ENCODE peak calls at places on chromosomes 7 and 10, in nine cellular contexts. Q, T, R, L, E, Y, X, V and I are unnamed samples.

GRCh38 chr7:16594061-16594460 is 51.5 kb downstream of the ANKMY2 start:
- DNase-seq in Q (no peak), T (no peak), R (peak; percentile 22), L (no peak), E (no peak), Y (no peak), X (no peak), V (no peak), I (no peak)

GRCh38 chr7:45112648-45113047 is 1.2 kb upstream of the TBRG4 start:
- DNase-seq in Q (no peak), T (no peak), R (peak; percentile 50), L (no peak), E (no peak), Y (no peak), X (no peak), V (no peak), I (no peak)

GRCh38 chr7:123797673-123798526 is 47.1 kb upstream of the HYAL4 start:
- DNase-seq in Q (peak; percentile 17), T (no peak), R (peak; percentile 94), L (no peak), E (no peak), Y (peak; percentile 45), X (peak; percentile 57), V (no peak), I (no peak)

GRCh38 chr7:22660293-22660692 is 66.7 kb upstream of the IL6 start:
- DNase-seq in Q (no peak), T (no peak), R (no peak), L (no peak), E (no peak), Y (no peak), X (no peak), V (no peak), I (no peak)

GRCh38 chr7:52482076-52482475 is 553.4 kb upstream of the POM121L12 start:
- DNase-seq in Q (no peak), T (no peak), R (no peak), L (no peak), E (no peak), Y (no peak), X (no peak), V (no peak), I (no peak)

GRCh38 chr7:16669581-16669980 is 23.6 kb downstream of the BZW2 start:
- DNase-seq in Q (no peak), T (no peak), R (peak; percentile 51), L (no peak), E (no peak), Y (no peak), X (no peak), V (no peak), I (no peak)

GRCh38 chr10:114824396-114824795 is 2.8 kb downstream of the FHIP2A start:
- DNase-seq in Q (no peak), T (no peak), R (no peak), L (no peak), E (no peak), Y (no peak), X (no peak), V (no peak), I (no peak)

GRCh38 chr10:73955719-73956118 is 42.2 kb upstream of the VCL start:
- DNase-seq in Q (no peak), T (no peak), R (no peak), L (no peak), E (no peak), Y (no peak), X (no peak), V (no peak), I (no peak)

GRCh38 chr7:70568674-70569334 is 563.1 kb upstream of the GALNT17 start:
- DNase-seq in Q (no peak), T (no peak), R (no peak), L (peak; percentile 35), E (no peak), Y (no peak), X (no peak), V (peak; percentile 55), I (no peak)

GRCh38 chr10:35413985-35414861 is 77.9 kb downstream of the CCNY start:
- DNase-seq in Q (no peak), T (no peak), R (no peak), L (no peak), E (no peak), Y (no peak), X (no peak), V (no peak), I (no peak)

GRCh38 chr7:50119815-50120637 is 27.0 kb upstream of the ZPBP start:
- DNase-seq in Q (peak; percentile 80), T (no peak), R (no peak), L (no peak), E (no peak), Y (no peak), X (no peak), V (no peak), I (no peak)

GRCh38 chr10:22624289-22624738 is 90.1 kb downstream of the PIP4K2A start:
- DNase-seq in Q (no peak), T (no peak), R (peak; percentile 77), L (no peak), E (no peak), Y (no peak), X (no peak), V (no peak), I (no peak)

GRCh38 chr7:40899651-40900507 is 765.1 kb downstream of the SUGCT start:
- DNase-seq in Q (no peak), T (no peak), R (no peak), L (no peak), E (no peak), Y (peak; percentile 48), X (no peak), V (no peak), I (no peak)

GRCh38 chr10:52322941-52323340 is 8.9 kb downstream of the DKK1 start:
- DNase-seq in Q (no peak), T (no peak), R (no peak), L (no peak), E (no peak), Y (no peak), X (no peak), V (no peak), I (no peak)

GRCh38 chr7:66629659-66630058 is 978 bp downstream of the KCTD7 start:
- DNase-seq in Q (peak; percentile 37), T (no peak), R (no peak), L (no peak), E (no peak), Y (no peak), X (no peak), V (no peak), I (no peak)
- H3K4me3 ChIP-seq in Q (peak overlapping the region; percentile 74), T (peak overlapping the region; percentile 93), R (peak overlapping the region; percentile 59), L (peak overlapping the region; percentile 82), E (peak overlapping the region; percentile 72), Y (peak overlapping the region; percentile 57), X (peak overlapping the region; percentile 32), V (peak overlapping the region; percentile 81), I (peak overlapping the region; percentile 51)

GRCh38 chr10:3785849-3786290 is 861 bp upstream of the KLF6 start:
- DNase-seq in Q (peak; percentile 53), T (no peak), R (peak; percentile 68), L (no peak), E (no peak), Y (peak; percentile 43), X (peak; percentile 47), V (no peak), I (no peak)

GRCh38 chr10:3786295-3786981 is 1.4 kb upstream of the KLF6 start:
- DNase-seq in Q (peak; percentile 33), T (no peak), R (peak; percentile 62), L (no peak), E (peak; percentile 51), Y (no peak), X (no peak), V (no peak), I (no peak)

GRCh38 chr10:3783721-3784432 is 1.1 kb downstream of the KLF6 start:
- DNase-seq in Q (peak; percentile 53), T (peak; percentile 61), R (peak; percentile 75), L (peak; percentile 80), E (no peak), Y (peak; percentile 64), X (peak; percentile 45), V (peak; percentile 85), I (no peak)

GRCh38 chr10:3784510-3785250 is at the start of gene KLF6:
- DNase-seq in Q (peak; percentile 53), T (no peak), R (peak; percentile 43), L (peak; percentile 63), E (peak; percentile 77), Y (no peak), X (peak; percentile 49), V (no peak), I (no peak)

GRCh38 chr10:3785251-3785848 is 341 bp upstream of the KLF6 start:
- DNase-seq in Q (peak; percentile 99), T (peak; percentile 99), R (peak; percentile 98), L (peak; percentile 99), E (peak; percentile 99), Y (peak; percentile 98), X (peak; percentile 98), V (peak; percentile 99), I (peak; percentile 100)
- H3K4me3 ChIP-seq in Q (peak overlapping the region; percentile 94), T (peak overlapping the region; percentile 98), R (peak overlapping the region; percentile 77), L (peak overlapping the region; percentile 87), E (peak overlapping the region; percentile 90), Y (peak overlapping the region; percentile 85), X (peak overlapping the region; percentile 83), V (peak overlapping the region; percentile 94), I (peak overlapping the region; percentile 94)

GRCh38 chr10:110354322-110354766 is 49.6 kb upstream of the SMNDC1 start:
- DNase-seq in Q (peak; percentile 89), T (peak; percentile 68), R (peak; percentile 87), L (peak; percentile 74), E (peak; percentile 83), Y (peak; percentile 62), X (peak; percentile 91), V (no peak), I (peak; percentile 52)
- H3K4me3 ChIP-seq in Q (peak overlapping the region; percentile 60), T (no peak overlapping the region), R (no peak overlapping the region), L (no peak overlapping the region), E (no peak overlapping the region), Y (no peak overlapping the region), X (peak overlapping the region; percentile 46), V (no peak overlapping the region), I (no peak overlapping the region)

GRCh38 chr10:71888623-71889387 is 37.8 kb upstream of the PSAP start:
- DNase-seq in Q (peak; percentile 97), T (peak; percentile 66), R (peak; percentile 95), L (peak; percentile 81), E (peak; percentile 92), Y (peak; percentile 69), X (peak; percentile 91), V (peak; percentile 79), I (no peak)

GRCh38 chr10:71887767-71888166 is 36.7 kb upstream of the PSAP start:
- DNase-seq in Q (no peak), T (no peak), R (no peak), L (no peak), E (no peak), Y (no peak), X (no peak), V (no peak), I (no peak)

GRCh38 chr10:71891437-71891836 is 40.4 kb upstream of the PSAP start:
- DNase-seq in Q (no peak), T (no peak), R (no peak), L (no peak), E (no peak), Y (no peak), X (no peak), V (no peak), I (no peak)

GRCh38 chr10:71889388-71889987 is 38.4 kb upstream of the PSAP start:
- DNase-seq in Q (peak; percentile 33), T (no peak), R (no peak), L (no peak), E (no peak), Y (peak; percentile 37), X (no peak), V (no peak), I (no peak)

DNA sequence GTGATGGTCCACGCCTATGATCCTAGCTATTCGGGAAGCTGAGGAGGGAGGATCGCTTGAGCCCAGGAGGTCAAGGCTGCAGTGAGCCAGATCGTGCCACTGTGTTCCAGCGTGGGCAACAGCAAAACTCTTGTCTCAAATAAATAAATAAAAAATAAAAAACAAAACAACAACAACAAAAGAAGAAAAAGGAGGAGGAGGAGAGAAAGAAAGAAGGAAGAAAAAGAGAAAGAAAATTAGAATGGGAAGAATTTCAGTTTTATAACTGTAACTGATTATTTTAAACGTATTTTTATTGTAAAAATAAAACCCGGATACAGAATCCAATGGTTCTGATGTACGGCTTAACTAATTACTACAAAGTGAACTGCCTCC is 37.2 kb upstream of the PSAP start:
- DNase-seq in Q (no peak), T (no peak), R (no peak), L (no peak), E (no peak), Y (no peak), X (no peak), V (no peak), I (no peak)
- H3K4me3 ChIP-seq in Q (peak overlapping the region; percentile 57), T (peak overlapping the region; percentile 49), R (peak overlapping the region; percentile 58), L (peak overlapping the region; percentile 71), E (peak overlapping the region; percentile 57), Y (peak overlapping the region; percentile 67), X (peak overlapping the region; percentile 67), V (peak overlapping the region; percentile 77), I (peak overlapping the region; percentile 50)